ENCODE peak calls at places on chromosomes 5 and 9, in five cellular contexts. J is HCT116, Z is breast epithelium, K is right lobe of liver, N is tibial nerve. F is an unnamed sample.

GRCh38 chr9:111743275-111743674 is 51.5 kb downstream of the SHOC1 start:
- DNase-seq in J (peak; percentile 87), Z (no peak), K (no peak), N (no peak), F (peak; percentile 1)

GRCh38 chr5:34585601-34586104 is 70.5 kb upstream of the RAI14 start:
- DNase-seq in J (no peak), Z (no peak), K (no peak), N (no peak), F (no peak)

GRCh38 chr5:1299961-1300360 is 5.1 kb upstream of the TERT start:
- DNase-seq in J (no peak), Z (no peak), K (no peak), N (no peak), F (no peak)

GRCh38 chr9:89493671-89494070 is 4.2 kb downstream of the SEMA4D start:
- DNase-seq in J (no peak), Z (no peak), K (no peak), N (no peak), F (no peak)

GRCh38 chr9:1959347-1959746 is 55.8 kb upstream of the SMARCA2 start:
- DNase-seq in J (no peak), Z (no peak), K (no peak), N (no peak), F (no peak)

GRCh38 chr9:77807295-77807694 is 159.2 kb upstream of the GNA14 start:
- DNase-seq in J (no peak), Z (no peak), K (no peak), N (no peak), F (peak; percentile 60)

GRCh38 chr9:134432471-134432870 is 106.2 kb downstream of the RXRA start:
- DNase-seq in J (no peak), Z (no peak), K (no peak), N (no peak), F (no peak)

GRCh38 chr9:2228132-2228531 is 213.0 kb downstream of the SMARCA2 start:
- DNase-seq in J (no peak), Z (no peak), K (no peak), N (no peak), F (no peak)

GRCh38 chr5:157026789-157027424 is 32.0 kb downstream of the HAVCR1 start:
- DNase-seq in J (peak; percentile 37), Z (no peak), K (no peak), N (no peak), F (no peak)

GRCh38 chr5:127080001-127080478 is 6.7 kb upstream of the C5orf63 start:
- DNase-seq in J (no peak), Z (no peak), K (no peak), N (no peak), F (no peak)

GRCh38 chr9:116178481-116179211 is 25.1 kb downstream of the PAPPA start:
- DNase-seq in J (no peak), Z (no peak), K (no peak), N (no peak), F (no peak)

GRCh38 chr9:132187006-132187760 is 25.3 kb downstream of the NTNG2 start:
- DNase-seq in J (no peak), Z (no peak), K (no peak), N (no peak), F (no peak)

GRCh38 chr5:93723005-93723404 is 18.4 kb downstream of the POU5F2 start:
- DNase-seq in J (no peak), Z (no peak), K (no peak), N (no peak), F (no peak)

GRCh38 chr5:71924980-71925379 is 182.3 kb upstream of the MAP1B start:
- DNase-seq in J (no peak), Z (no peak), K (no peak), N (no peak), F (no peak)

GRCh38 chr5:131375351-131375750 is 111.5 kb downstream of the CDC42SE2 start:
- DNase-seq in J (no peak), Z (no peak), K (no peak), N (no peak), F (no peak)

GRCh38 chr5:34842554-34842953 is 3.6 kb downstream of the TTC23L start:
- DNase-seq in J (no peak), Z (no peak), K (no peak), N (no peak), F (no peak)

GRCh38 chr5:38636626-38637025 is 80.2 kb upstream of the LIFR start:
- DNase-seq in J (peak; percentile 57), Z (no peak), K (no peak), N (no peak), F (no peak)

GRCh38 chr5:181181650-181182565 is 23.1 kb downstream of the TRIM7 start:
- DNase-seq in J (peak; percentile 76), Z (peak; percentile 45), K (peak; percentile 72), N (no peak), F (peak; percentile 48)

GRCh38 chr5:61280766-61281427 is 51.2 kb upstream of the ZSWIM6 start:
- DNase-seq in J (no peak), Z (no peak), K (no peak), N (no peak), F (no peak)

GRCh38 chr5:136192526-136193395 is at the start of gene SMIM32:
- DNase-seq in J (no peak), Z (no peak), K (peak; percentile 43), N (no peak), F (no peak)

GRCh38 chr9:20144255-20144654 is 355.4 kb upstream of the SLC24A2 start:
- DNase-seq in J (no peak), Z (no peak), K (no peak), N (no peak), F (no peak)

GRCh38 chr5:40220260-40220659 is 459.5 kb upstream of the PTGER4 start:
- DNase-seq in J (no peak), Z (no peak), K (no peak), N (no peak), F (no peak)

GRCh38 chr5:62547929-62548678 is 30.5 kb upstream of the LRRC70 start:
- DNase-seq in J (no peak), Z (no peak), K (no peak), N (no peak), F (no peak)

GRCh38 chr9:95077766-95078382 is 239.6 kb downstream of the FANCC start:
- DNase-seq in J (no peak), Z (no peak), K (no peak), N (no peak), F (no peak)

GRCh38 chr9:27365977-27366376 is 69.0 kb upstream of the EQTN start:
- DNase-seq in J (no peak), Z (no peak), K (no peak), N (no peak), F (no peak)

GRCh38 chr9:11144750-11145149 is 531.9 kb upstream of the PTPRD start:
- DNase-seq in J (no peak), Z (no peak), K (no peak), N (no peak), F (no peak)

GRCh38 chr9:3014164-3014563 is 170.3 kb upstream of the PUM3 start:
- DNase-seq in J (no peak), Z (no peak), K (no peak), N (no peak), F (no peak)

GRCh38 chr5:172777381-172778222 is 6.6 kb upstream of the DUSP1 start:
- DNase-seq in J (peak; percentile 76), Z (peak; percentile 92), K (peak; percentile 93), N (peak; percentile 84), F (no peak)
- TF ChIP-seq POLR2A in J (no peak), Z (no peak), K (peak; percentile 66), N (peak; percentile 38), F (no peak)

DNA sequence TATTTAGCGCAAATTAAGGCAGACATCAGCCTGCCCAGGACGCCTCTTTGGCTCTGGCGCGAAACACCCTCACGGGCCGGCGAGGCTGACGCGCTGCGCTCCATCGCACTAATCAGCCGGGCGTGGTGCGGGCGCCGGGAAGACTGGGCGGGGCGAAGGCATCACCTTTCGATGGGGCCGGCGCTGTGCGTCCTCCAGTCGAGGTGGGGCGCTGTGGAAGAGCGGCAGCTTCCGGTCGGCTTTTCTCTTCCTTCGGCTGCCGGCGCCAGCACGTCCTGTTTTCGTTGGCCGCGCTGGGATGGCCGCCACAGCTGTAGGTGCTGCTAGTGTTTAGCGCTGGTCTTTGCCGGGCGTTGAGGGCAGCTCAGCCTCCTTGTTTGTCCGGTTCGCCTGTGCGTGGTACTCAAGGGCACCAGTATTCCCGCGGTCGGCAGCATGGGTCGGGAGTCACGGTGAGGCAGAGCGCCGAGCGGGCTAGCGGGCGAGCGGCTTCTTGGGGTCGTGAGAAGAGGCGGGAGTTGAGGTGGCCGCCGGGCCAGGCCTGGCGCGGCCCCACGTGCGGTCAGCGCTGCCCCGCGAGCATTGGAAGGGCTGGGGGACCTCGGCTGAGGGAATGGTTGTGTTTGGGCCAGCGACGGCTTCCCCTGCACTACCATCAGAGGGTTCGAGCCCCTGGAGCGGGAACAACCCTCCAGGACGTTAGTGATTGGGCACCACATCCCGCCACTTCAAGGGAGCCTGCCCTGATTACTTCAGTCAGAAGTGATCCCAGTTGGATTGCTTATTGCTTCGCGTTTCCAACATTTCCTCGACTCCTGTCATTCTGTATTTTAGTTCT is at the start of gene DDX46:
- DNase-seq in J (peak; percentile 84), Z (peak; percentile 84), K (peak; percentile 93), N (peak; percentile 83), F (peak; percentile 89)
- TF ChIP-seq POLR2A in J (peak; percentile 48), Z (no peak), K (peak; percentile 73), N (peak; percentile 45), F (peak; percentile 75)

GRCh38 chr9:12813960-12814876 is 39.4 kb downstream of the LURAP1L start:
- DNase-seq in J (peak; percentile 97), Z (peak; percentile 44), K (peak; percentile 52), N (peak; percentile 26), F (peak; percentile 6)
- TF ChIP-seq POLR2A in J (no peak), Z (no peak), K (peak; percentile 50), N (no peak), F (no peak)

GRCh38 chr9:93451762-93452709 is 551 bp downstream of the FAM120A start:
- DNase-seq in J (no peak), Z (no peak), K (peak; percentile 65), N (no peak), F (peak; percentile 27)

GRCh38 chr9:93453047-93453914 is at the start of gene FAM120AOS:
- DNase-seq in J (peak; percentile 89), Z (peak; percentile 95), K (peak; percentile 92), N (peak; percentile 86), F (peak; percentile 87)

GRCh38 chr9:93447642-93448041 is 3.8 kb upstream of the FAM120A start:
- DNase-seq in J (no peak), Z (no peak), K (no peak), N (no peak), F (no peak)

GRCh38 chr9:93452710-93453046 is 703 bp downstream of the FAM120AOS start:
- DNase-seq in J (no peak), Z (no peak), K (peak; percentile 49), N (no peak), F (no peak)

DNA sequence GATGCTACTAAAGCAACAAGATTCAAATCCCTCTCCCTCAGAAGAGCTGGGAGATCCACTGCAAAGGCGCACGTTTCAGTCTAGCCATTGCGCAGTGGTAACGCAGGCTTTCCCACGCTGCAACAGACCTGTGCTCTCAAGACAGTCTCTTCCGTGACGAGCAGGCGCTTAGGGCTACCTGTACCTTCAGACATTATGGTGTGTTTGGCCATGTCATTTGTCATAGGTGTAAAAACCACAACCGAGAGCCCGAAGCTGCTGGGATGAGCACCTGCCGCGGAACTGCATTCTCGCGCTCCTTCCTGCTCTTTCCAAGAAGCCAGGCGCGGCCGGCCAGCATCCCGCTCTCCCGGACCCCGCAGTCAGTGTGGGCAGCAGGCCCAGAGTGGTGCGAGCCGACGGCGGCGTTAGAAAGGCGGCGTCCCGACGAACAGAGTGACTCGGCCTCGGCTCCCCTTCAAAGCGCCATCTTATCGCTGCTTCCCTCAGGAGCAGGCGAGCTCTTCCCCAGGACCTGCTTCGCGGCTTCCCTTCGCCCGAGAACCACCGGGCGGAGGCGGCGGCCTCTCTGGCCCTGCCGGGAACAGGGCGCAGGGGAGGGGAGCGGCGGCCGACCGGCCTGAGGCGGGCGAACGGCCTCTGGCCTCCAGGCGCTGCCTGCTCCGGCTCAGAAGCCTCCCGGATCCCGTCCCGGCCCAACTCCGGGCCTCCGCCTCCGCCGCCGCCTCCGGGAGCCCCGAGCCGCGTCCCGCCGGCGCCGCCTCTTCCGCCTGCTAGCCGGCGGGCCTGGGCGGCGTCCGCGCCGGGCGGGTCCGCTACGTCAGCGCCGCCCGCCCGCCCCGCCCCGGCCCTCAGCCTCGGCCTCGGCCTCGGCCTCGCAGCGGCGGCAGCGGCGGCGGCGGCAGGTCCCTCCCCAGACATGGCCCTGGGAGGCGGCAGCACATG is at the start of gene FAM120A:
- DNase-seq in J (peak; percentile 15), Z (peak; percentile 59), K (peak; percentile 89), N (peak; percentile 36), F (peak; percentile 66)
- TF ChIP-seq POLR2A in J (peak; percentile 69), Z (peak; percentile 34), K (peak; percentile 95), N (peak; percentile 90), F (peak; percentile 49)